ENCODE peak calls at places on chromosomes 6 and 20, in five cellular contexts. N is activated T-cell treated with anti-CD3 and anti-CD28 coated beads, Interleukin-2, amount 50 U/mL, for 4 hours; C is A172; K is stimulated activated CD4-positive, alpha-beta T cell treated with anti-CD3 and anti-CD28 coated beads, Interleukin-4, amount 100 ng/mL, for 4 hours; F is stimulated activated CD8-positive, alpha-beta memory T cell treated with anti-CD3 and anti-CD28 coated beads, Interleukin-15, amount 100 ng/mL, for 1 hour. O is an unnamed sample.

GRCh38 chr6:35341557-35341956 is 801 bp upstream of the PPARD start:
- DNase-seq in N (no peak), C (no peak), K (no peak), F (no peak), O (no peak)

GRCh38 chr20:50729925-50730764 is 1.2 kb upstream of the PARD6B start:
- DNase-seq in N (no peak), C (no peak), K (no peak), F (no peak), O (no peak)

GRCh38 chr20:57934007-57934805 is 224.4 kb upstream of the PMEPA1 start:
- DNase-seq in N (no peak), C (peak), K (no peak), F (no peak), O (no peak)

GRCh38 chr20:57056651-57057050 is 209.8 kb downstream of the BMP7 start:
- DNase-seq in N (no peak), C (peak), K (no peak), F (no peak), O (no peak)

GRCh38 chr6:14094721-14095120 is 22.9 kb upstream of the CD83 start:
- DNase-seq in N (no peak), C (no peak), K (no peak), F (no peak), O (no peak)

GRCh38 chr6:104161960-104162669 is 697.6 kb downstream of the HACE1 start:
- DNase-seq in N (no peak), C (peak), K (no peak), F (no peak), O (no peak)

GRCh38 chr20:56247954-56248782 is at the start of gene MC3R:
- DNase-seq in N (peak), C (peak), K (peak), F (peak), O (peak)

GRCh38 chr20:45097485-45098095 is 3.3 kb downstream of the KCNS1 start:
- DNase-seq in N (no peak), C (no peak), K (peak), F (no peak), O (no peak)

GRCh38 chr6:20661721-20662120 is 127.5 kb downstream of the CDKAL1 start:
- DNase-seq in N (no peak), C (no peak), K (no peak), F (no peak), O (peak)

GRCh38 chr6:100194535-100194934 is 200.5 kb upstream of the MCHR2 start:
- DNase-seq in N (no peak), C (no peak), K (no peak), F (no peak), O (no peak)

GRCh38 chr6:40804905-40805304 is 217.7 kb upstream of the LRFN2 start:
- DNase-seq in N (no peak), C (no peak), K (no peak), F (no peak), O (no peak)

GRCh38 chr6:80403365-80403764 is 296.9 kb downstream of the BCKDHB start:
- DNase-seq in N (no peak), C (no peak), K (no peak), F (no peak), O (no peak)

GRCh38 chr6:159252955-159253508 is 83.8 kb downstream of the FNDC1 start:
- DNase-seq in N (no peak), C (peak), K (no peak), F (no peak), O (no peak)

GRCh38 chr20:39069976-39070375 is 107.8 kb downstream of the DHX35 start:
- DNase-seq in N (no peak), C (no peak), K (no peak), F (no peak), O (no peak)

GRCh38 chr6:4665489-4666417 is 110.5 kb upstream of the CDYL start:
- DNase-seq in N (no peak), C (no peak), K (no peak), F (no peak), O (no peak)